ENCODE peak calls at places on chromosome 7, in eight cellular contexts. R, F, H, Q, B, A, Y and T are unnamed samples.
A peak's percentile ranks its signal among the peaks of the same experiment; 100 is the strongest.

GRCh38 chr7:108010377-108010776 is 7.4 kb upstream of the LAMB1 start:
- DNase-seq in R (no peak), F (no peak), H (no peak), Q (no peak), B (no peak), A (no peak), Y (no peak), T (no peak)

GRCh38 chr7:111486472-111487142 is 75.7 kb downstream of the IMMP2L start:
- DNase-seq in R (no peak), F (peak; percentile 29), H (no peak), Q (peak; percentile 29), B (peak; percentile 9), A (peak; percentile 31), Y (no peak), T (no peak)

GRCh38 chr7:105578496-105578895 is 2.8 kb downstream of the EFCAB10 start:
- DNase-seq in R (no peak), F (no peak), H (no peak), Q (no peak), B (no peak), A (no peak), Y (no peak), T (no peak)

GRCh38 chr7:77327932-77328628 is 88.1 kb downstream of the GSAP start:
- DNase-seq in R (no peak), F (no peak), H (no peak), Q (no peak), B (no peak), A (no peak), Y (no peak), T (no peak)

GRCh38 chr7:93765475-93765874 is 125.1 kb downstream of the TFPI2 start:
- DNase-seq in R (no peak), F (no peak), H (no peak), Q (no peak), B (no peak), A (no peak), Y (no peak), T (no peak)

GRCh38 chr7:41994746-41995110 is 242.3 kb downstream of the GLI3 start:
- DNase-seq in R (no peak), F (no peak), H (no peak), Q (no peak), B (no peak), A (no peak), Y (no peak), T (no peak)

GRCh38 chr7:17415955-17416354 is 117.5 kb downstream of the AHR start:
- DNase-seq in R (no peak), F (no peak), H (no peak), Q (no peak), B (no peak), A (no peak), Y (no peak), T (no peak)

GRCh38 chr7:48246073-48246472 is 74.8 kb downstream of the ABCA13 start:
- DNase-seq in R (no peak), F (no peak), H (no peak), Q (no peak), B (no peak), A (no peak), Y (no peak), T (no peak)

GRCh38 chr7:76155938-76156337 is 45.8 kb upstream of the SRRM3 start:
- DNase-seq in R (no peak), F (no peak), H (peak; percentile 74), Q (peak; percentile 90), B (no peak), A (peak; percentile 49), Y (no peak), T (peak; percentile 75)

GRCh38 chr7:70093496-70093895 is 495.2 kb downstream of the AUTS2 start:
- DNase-seq in R (no peak), F (no peak), H (no peak), Q (peak; percentile 26), B (no peak), A (peak; percentile 0), Y (no peak), T (no peak)

GRCh38 chr7:28700790-28701203 is 257.3 kb downstream of the TRIL start:
- DNase-seq in R (no peak), F (no peak), H (no peak), Q (no peak), B (no peak), A (no peak), Y (no peak), T (no peak)

GRCh38 chr7:148434181-148434769 is 156.3 kb upstream of the C7orf33 start:
- DNase-seq in R (no peak), F (no peak), H (no peak), Q (no peak), B (no peak), A (peak; percentile 52), Y (no peak), T (no peak)

GRCh38 chr7:157211710-157212109 is 73.0 kb downstream of the UBE3C start:
- DNase-seq in R (no peak), F (no peak), H (no peak), Q (peak; percentile 44), B (peak; percentile 75), A (peak; percentile 1), Y (no peak), T (no peak)

DNA sequence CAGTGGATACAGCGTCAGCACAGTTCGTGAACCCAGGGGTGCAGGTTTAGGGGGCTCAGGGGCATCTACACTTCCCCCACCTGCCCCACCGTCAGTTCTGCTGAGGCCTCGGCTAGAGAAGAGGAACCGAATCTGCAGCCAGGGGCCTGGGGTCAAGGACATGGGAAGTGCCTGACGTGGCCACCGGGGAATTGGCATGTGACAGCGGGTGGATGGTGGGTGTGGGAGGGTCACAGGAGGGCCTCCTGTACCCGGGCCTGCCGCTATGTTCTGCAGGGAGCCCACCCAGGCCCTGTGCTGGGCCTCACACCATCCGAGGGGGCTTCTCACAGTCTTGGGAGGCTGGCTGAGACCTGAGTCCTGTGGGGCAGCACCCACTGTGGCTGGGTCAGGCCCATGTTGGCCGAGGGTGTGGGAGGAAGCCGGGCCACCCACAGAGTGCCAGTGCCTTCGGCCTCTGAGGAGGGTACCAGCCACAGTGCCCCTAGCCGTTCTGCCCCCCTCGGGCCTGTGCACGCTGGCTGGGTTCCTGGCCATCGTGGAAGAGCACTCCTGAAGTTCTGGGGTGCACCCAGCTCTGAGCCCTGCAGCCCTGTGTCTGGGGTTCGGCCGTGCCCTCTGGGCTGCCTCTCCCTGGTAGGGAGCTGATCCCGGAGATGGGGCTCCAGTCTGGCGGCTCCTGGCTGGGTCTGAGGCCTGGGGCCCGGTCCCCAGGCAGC is 5.9 kb downstream of the TTYH3 start:
- DNase-seq in R (peak; percentile 38), F (no peak), H (peak; percentile 94), Q (peak; percentile 82), B (no peak), A (no peak), Y (no peak), T (no peak)
- H3K4me3 ChIP-seq in R (no peak overlapping the region), F (no peak overlapping the region), H (no peak overlapping the region), Q (no peak overlapping the region), B (peak overlapping the region; percentile 20), A (no peak overlapping the region), Y (peak overlapping the region; percentile 12), T (no peak overlapping the region)

DNA sequence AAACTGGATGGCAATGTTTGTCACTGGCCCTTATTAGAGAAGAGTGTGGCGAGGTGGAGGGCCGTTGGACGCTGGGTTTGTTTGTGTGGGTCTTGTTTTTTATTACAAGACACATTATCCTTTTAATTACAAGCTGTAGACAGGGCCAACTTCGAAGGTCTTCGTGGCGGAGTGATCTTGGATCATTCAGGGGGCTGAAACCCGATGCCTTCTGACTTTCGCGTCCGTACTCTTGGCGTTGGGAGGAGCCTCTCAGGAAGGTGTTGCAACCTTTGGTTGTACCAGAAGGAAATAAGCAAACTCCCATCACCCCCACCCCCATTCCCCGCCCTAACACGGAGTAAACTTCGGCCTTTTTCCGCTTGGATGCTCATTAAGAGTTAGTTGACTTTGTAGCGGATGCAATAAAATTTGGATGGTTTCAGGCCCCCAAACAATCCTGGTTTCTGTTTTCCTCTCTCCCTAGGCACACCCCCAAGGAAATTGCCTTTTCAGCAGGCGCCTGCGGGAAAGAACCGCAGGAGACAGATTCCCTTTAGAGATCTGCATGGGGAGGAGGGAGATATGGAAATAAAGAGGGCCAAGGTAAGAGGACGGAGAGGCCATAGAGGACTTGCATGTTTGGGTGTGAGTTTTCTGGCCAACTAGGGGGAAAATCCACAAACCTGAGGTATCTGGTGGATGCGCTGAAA is 294.5 kb upstream of the NFE2L3 start:
- DNase-seq in R (no peak), F (no peak), H (no peak), Q (no peak), B (no peak), A (peak; percentile 17), Y (no peak), T (no peak)
- H3K4me3 ChIP-seq in R (peak overlapping the region; percentile 49), F (peak overlapping the region; percentile 58), H (peak overlapping the region; percentile 5), Q (no peak overlapping the region), B (peak overlapping the region; percentile 54), A (peak overlapping the region; percentile 28), Y (peak overlapping the region; percentile 58), T (peak overlapping the region; percentile 73)

GRCh38 chr7:4862156-4862555 is 326 bp upstream of the PAPOLB start:
- DNase-seq in R (no peak), F (no peak), H (no peak), Q (no peak), B (no peak), A (no peak), Y (no peak), T (no peak)

GRCh38 chr7:4861673-4862072 is at the start of gene PAPOLB:
- DNase-seq in R (no peak), F (no peak), H (no peak), Q (no peak), B (no peak), A (no peak), Y (no peak), T (no peak)

GRCh38 chr7:4857189-4857588 is 4.6 kb downstream of the PAPOLB start:
- DNase-seq in R (no peak), F (no peak), H (no peak), Q (no peak), B (no peak), A (no peak), Y (no peak), T (no peak)

GRCh38 chr7:4856336-4857056 is 5.3 kb downstream of the PAPOLB start:
- DNase-seq in R (no peak), F (no peak), H (no peak), Q (no peak), B (no peak), A (no peak), Y (no peak), T (no peak)

GRCh38 chr7:4861227-4861626 is 603 bp downstream of the PAPOLB start:
- DNase-seq in R (no peak), F (no peak), H (no peak), Q (no peak), B (no peak), A (no peak), Y (no peak), T (no peak)
- H3K4me3 ChIP-seq in R (peak overlapping the region; percentile 37), F (no peak overlapping the region), H (no peak overlapping the region), Q (no peak overlapping the region), B (no peak overlapping the region), A (no peak overlapping the region), Y (peak overlapping the region; percentile 61), T (peak overlapping the region; percentile 49)

DNA sequence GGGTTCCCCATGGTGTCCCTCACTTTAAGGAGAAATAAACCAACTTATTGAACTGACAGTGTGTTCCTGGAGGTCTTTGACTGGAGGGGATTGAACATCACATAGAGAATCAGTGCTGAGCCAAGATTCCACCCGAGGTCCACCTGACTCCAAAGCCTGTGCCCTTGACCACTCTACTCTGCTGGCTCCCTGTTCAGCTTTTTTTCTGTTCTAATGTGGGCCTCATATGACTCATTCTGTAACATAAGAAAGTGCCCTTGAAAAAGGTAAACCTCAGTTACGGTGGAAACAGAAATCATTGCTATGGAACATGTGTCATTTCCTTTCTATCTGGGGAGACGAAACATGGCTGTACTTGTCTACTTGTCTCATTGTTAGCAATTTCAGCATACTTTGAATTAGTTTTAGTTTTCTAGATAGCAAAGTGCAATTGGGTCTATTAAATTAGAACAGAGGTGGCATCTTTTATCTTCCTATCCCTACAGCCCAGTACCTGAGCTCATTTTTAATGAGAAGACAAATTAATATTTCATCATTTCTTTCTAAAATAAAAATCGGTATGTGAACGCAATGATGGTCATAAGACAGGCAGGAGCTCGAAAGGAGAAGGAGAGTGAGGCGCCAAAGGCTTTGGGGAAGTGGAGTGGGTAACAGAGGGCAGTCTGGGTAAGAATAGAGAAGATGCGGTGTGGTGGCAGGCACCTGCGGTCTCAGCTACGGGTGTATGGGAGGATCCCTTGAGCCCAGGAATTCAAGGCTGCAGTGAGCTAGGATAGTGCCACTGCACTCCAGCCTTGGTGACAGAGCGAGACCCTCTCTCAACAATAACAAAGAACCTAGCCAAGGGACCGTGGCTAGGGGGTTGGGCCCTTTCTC is 1.5 kb downstream of the GSDME start:
- DNase-seq in R (no peak), F (no peak), H (no peak), Q (no peak), B (no peak), A (peak; percentile 95), Y (no peak), T (no peak)
- H3K4me3 ChIP-seq in R (no peak overlapping the region), F (no peak overlapping the region), H (no peak overlapping the region), Q (no peak overlapping the region), B (peak overlapping the region; percentile 69), A (peak overlapping the region; percentile 66), Y (peak overlapping the region; percentile 77), T (no peak overlapping the region)